ENCODE peak calls at places on chromosomes 7 and 10, in four cellular contexts. A is SK-N-SH, K is WTC11, N is H1. B is an unnamed sample.

GRCh38 chr10:132111121-132111731 is 45.5 kb downstream of the JAKMIP3 start:
- DNase-seq in A (no peak), K (no peak), N (no peak), B (no peak)

GRCh38 chr7:77289387-77289786 is 89.8 kb upstream of the FGL2 start:
- DNase-seq in A (no peak), K (no peak), N (no peak), B (no peak)

GRCh38 chr7:2893411-2893861 is 49.3 kb upstream of the GNA12 start:
- DNase-seq in A (no peak), K (no peak), N (no peak), B (no peak)

GRCh38 chr7:108427766-108428165 is 28.5 kb downstream of the NRCAM start:
- DNase-seq in A (no peak), K (no peak), N (no peak), B (no peak)

GRCh38 chr7:75870557-75870956 is 8.3 kb upstream of the RHBDD2 start:
- DNase-seq in A (no peak), K (no peak), N (no peak), B (no peak)

GRCh38 chr7:98872328-98872924 is 2.6 kb upstream of the TMEM130 start:
- DNase-seq in A (peak; percentile 78), K (no peak), N (no peak), B (peak; percentile 44)

GRCh38 chr10:22321156-22321711 is 335 bp downstream of the BMI1 start:
- DNase-seq in A (peak; percentile 80), K (peak; percentile 69), N (no peak), B (no peak)

GRCh38 chr7:17022915-17023314 is 141.1 kb upstream of the AGR3 start:
- DNase-seq in A (no peak), K (no peak), N (no peak), B (no peak)

GRCh38 chr7:3754488-3755365 is 453.7 kb downstream of the SDK1 start:
- DNase-seq in A (peak; percentile 26), K (no peak), N (peak; percentile 3), B (no peak)

GRCh38 chr7:101233907-101234547 is 3.6 kb downstream of the CLDN15 start:
- DNase-seq in A (peak; percentile 33), K (no peak), N (no peak), B (peak; percentile 93)

GRCh38 chr7:135562720-135563119 is 5.0 kb downstream of the NUP205 start:
- DNase-seq in A (no peak), K (peak; percentile 24), N (peak; percentile 64), B (no peak)

GRCh38 chr10:80170641-80171040 is 34.7 kb downstream of the ANXA11 start:
- DNase-seq in A (no peak), K (no peak), N (no peak), B (no peak)

GRCh38 chr10:96337106-96337505 is 21.7 kb downstream of the OPALIN start:
- DNase-seq in A (no peak), K (no peak), N (no peak), B (peak; percentile 23)

GRCh38 chr10:124092270-124093075 is 925 bp downstream of the CHST15 start:
- DNase-seq in A (peak; percentile 80), K (peak; percentile 62), N (no peak), B (no peak)

GRCh38 chr7:11539853-11540252 is 292.1 kb downstream of the THSD7A start:
- DNase-seq in A (no peak), K (no peak), N (no peak), B (no peak)

GRCh38 chr10:124125305-124126116 is 32.1 kb upstream of the CHST15 start:
- DNase-seq in A (no peak), K (peak; percentile 35), N (no peak), B (no peak)

GRCh38 chr10:36248314-36248981 is 606.4 kb upstream of the FZD8 start:
- DNase-seq in A (no peak), K (no peak), N (no peak), B (no peak)

GRCh38 chr7:85185355-85186082 is 1.3 kb downstream of the SEMA3D start:
- DNase-seq in A (peak; percentile 58), K (peak; percentile 52), N (no peak), B (no peak)

GRCh38 chr10:86163522-86164215 is 202.9 kb downstream of the GRID1 start:
- DNase-seq in A (peak; percentile 43), K (peak; percentile 5), N (no peak), B (no peak)

GRCh38 chr10:21649441-21649872 is 115.4 kb downstream of the MLLT10 start:
- DNase-seq in A (no peak), K (no peak), N (no peak), B (no peak)

DNA sequence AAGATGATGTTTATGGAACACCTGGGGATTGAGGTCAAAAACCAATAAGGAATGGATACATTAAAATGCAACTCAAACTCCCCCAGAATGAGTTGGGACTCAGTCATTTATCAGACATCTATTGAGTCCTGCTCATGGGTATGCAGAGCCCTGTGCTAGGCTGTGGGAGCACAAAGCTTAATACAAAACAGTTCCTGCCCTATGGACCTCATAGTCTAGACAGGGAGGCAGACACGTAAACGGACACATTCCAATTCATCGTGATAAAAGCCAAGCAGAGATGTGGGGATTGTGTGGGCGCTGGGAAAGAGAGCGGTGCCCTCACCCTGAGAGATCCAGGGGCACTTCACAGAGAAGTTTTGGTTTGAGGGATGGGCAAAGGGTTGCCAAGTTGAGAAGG is 181.7 kb downstream of the PTEN start:
- DNase-seq in A (no peak), K (no peak), N (no peak), B (no peak)
- TF ChIP-seq TEAD4 in A (no peak), K (no peak), N (no peak), B (no peak)

GRCh38 chr10:97822261-97822687 is 27.4 kb upstream of the GOLGA7B start:
- DNase-seq in A (no peak), K (no peak), N (no peak), B (no peak)
- TF ChIP-seq TEAD4 in A (no peak), K (no peak), N (no peak), B (no peak)

GRCh38 chr7:156038345-156038744 is 226.1 kb upstream of the SHH start:
- DNase-seq in A (no peak), K (no peak), N (no peak), B (no peak)

GRCh38 chr7:156039194-156039593 is 226.9 kb upstream of the SHH start:
- DNase-seq in A (no peak), K (no peak), N (no peak), B (no peak)

GRCh38 chr7:156032973-156033372 is 220.7 kb upstream of the SHH start:
- DNase-seq in A (no peak), K (no peak), N (no peak), B (no peak)

GRCh38 chr7:156034397-156034796 is 222.1 kb upstream of the SHH start:
- DNase-seq in A (no peak), K (no peak), N (no peak), B (no peak)

GRCh38 chr7:156036153-156036552 is 223.9 kb upstream of the SHH start:
- DNase-seq in A (no peak), K (no peak), N (no peak), B (no peak)
- TF ChIP-seq TEAD4 in A (no peak), K (no peak), N (no peak), B (no peak)

DNA sequence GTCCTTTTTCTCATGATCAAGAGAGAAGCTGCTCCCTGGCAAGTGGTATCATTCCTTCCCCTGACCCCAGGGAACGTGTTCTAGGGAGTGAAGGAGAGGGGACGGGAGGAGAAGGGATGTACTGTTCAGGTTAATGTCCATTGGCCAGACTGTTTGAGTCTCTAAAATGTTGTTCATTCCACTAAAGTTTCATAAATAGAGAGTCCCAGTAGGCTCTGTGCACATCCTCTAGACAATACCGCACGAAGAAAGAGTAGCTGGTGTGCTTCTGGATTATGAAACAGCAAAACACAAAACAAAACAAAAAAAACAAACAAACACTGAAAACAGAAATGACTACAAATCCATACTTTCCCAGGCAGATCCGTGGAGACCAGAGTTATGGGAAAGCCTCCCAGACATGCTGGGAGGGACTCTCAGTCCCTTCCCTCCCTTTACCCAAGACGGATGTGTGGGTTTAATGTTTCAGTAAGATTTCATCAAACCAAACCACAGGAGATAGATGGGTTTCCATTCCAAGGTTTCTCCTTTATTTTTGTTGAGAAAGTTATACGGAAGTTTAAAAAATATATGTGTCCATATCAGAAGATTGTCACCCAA is 66.5 kb upstream of the TNS3 start:
- DNase-seq in A (no peak), K (no peak), N (no peak), B (no peak)
- TF ChIP-seq TEAD4 in A (no peak), K (no peak), N (no peak), B (no peak)

GRCh38 chr7:132655071-132655761 is 78.9 kb upstream of the PLXNA4 start:
- DNase-seq in A (no peak), K (peak; percentile 15), N (no peak), B (peak; percentile 8)

GRCh38 chr7:132656846-132657776 is 80.8 kb upstream of the PLXNA4 start:
- DNase-seq in A (peak; percentile 50), K (peak; percentile 29), N (no peak), B (peak; percentile 54)

GRCh38 chr7:132653364-132653930 is 77.2 kb upstream of the PLXNA4 start:
- DNase-seq in A (no peak), K (no peak), N (no peak), B (no peak)

GRCh38 chr7:132652507-132652906 is 76.2 kb upstream of the PLXNA4 start:
- DNase-seq in A (no peak), K (no peak), N (no peak), B (no peak)

GRCh38 chr7:132654150-132654549 is 77.9 kb upstream of the PLXNA4 start:
- DNase-seq in A (no peak), K (peak; percentile 16), N (no peak), B (peak; percentile 38)
- TF ChIP-seq TEAD4 in A (no peak), K (no peak), N (no peak), B (no peak)

GRCh38 chr7:27303021-27303420 is 60.4 kb downstream of the EVX1 start:
- DNase-seq in A (no peak), K (no peak), N (no peak), B (no peak)

GRCh38 chr7:27305854-27306253 is 63.3 kb downstream of the EVX1 start:
- DNase-seq in A (no peak), K (no peak), N (no peak), B (no peak)

GRCh38 chr7:27300401-27300800 is 57.8 kb downstream of the EVX1 start:
- DNase-seq in A (no peak), K (no peak), N (no peak), B (no peak)

GRCh38 chr7:27302590-27302989 is 60.0 kb downstream of the EVX1 start:
- DNase-seq in A (no peak), K (no peak), N (no peak), B (no peak)
- TF ChIP-seq TEAD4 in A (no peak), K (no peak), N (no peak), B (no peak)

GRCh38 chr10:43955978-43956377 is 307.3 kb upstream of the ZNF32 start:
- DNase-seq in A (no peak), K (no peak), N (no peak), B (no peak)
- TF ChIP-seq TEAD4 in A (no peak), K (no peak), N (no peak), B (no peak)

B was measured in K562.